ENCODE peak calls at places on chromosomes 11 and 22, in nine cellular contexts. One of them, this sample, is unnamed.
A peak's percentile ranks its signal among the peaks of the same experiment; 100 is the strongest.

GRCh38 chr11:78419327-78419726 is 1.7 kb upstream of the GAB2 start:
- DNase-seq in 8988T: no peak
- DNase-seq in Right ventricle myocardium superior: peak; percentile 51
- DNase-seq in HS-5: peak; percentile 92
- DNase-seq in kidney tubule cell: peak; percentile 78
- DNase-seq in stimulated activated CD4-positive, alpha-beta T cell treated with anti-CD3 and anti-CD28 coated beads, Interleukin-2, amount 100 ng/mL, for 48 hours: no peak
- DNase-seq in kidney: no peak
- DNase-seq in HTR-8/SVneo: peak; percentile 21
- DNase-seq in iPS DF 6.9: no peak
- DNase-seq in this sample: peak; percentile 50

GRCh38 chr11:15800121-15800800 is 556.1 kb downstream of the SOX6 start:
- DNase-seq in 8988T: no peak
- DNase-seq in Right ventricle myocardium superior: peak; percentile 68
- DNase-seq in HS-5: peak; percentile 55
- DNase-seq in kidney tubule cell: peak; percentile 87
- DNase-seq in stimulated activated CD4-positive, alpha-beta T cell treated with anti-CD3 and anti-CD28 coated beads, Interleukin-2, amount 100 ng/mL, for 48 hours: no peak
- DNase-seq in kidney: no peak
- DNase-seq in HTR-8/SVneo: no peak
- DNase-seq in iPS DF 6.9: no peak
- DNase-seq in this sample: peak; percentile 69

GRCh38 chr22:23938328-23939016 is 22.5 kb downstream of the GSTT2B start:
- DNase-seq in 8988T: no peak
- DNase-seq in Right ventricle myocardium superior: no peak
- DNase-seq in HS-5: no peak
- DNase-seq in kidney tubule cell: no peak
- DNase-seq in stimulated activated CD4-positive, alpha-beta T cell treated with anti-CD3 and anti-CD28 coated beads, Interleukin-2, amount 100 ng/mL, for 48 hours: no peak
- DNase-seq in kidney: no peak
- DNase-seq in HTR-8/SVneo: no peak
- DNase-seq in iPS DF 6.9: no peak
- DNase-seq in this sample: no peak

GRCh38 chr11:93039841-93040240 is 70.4 kb downstream of the MTNR1B start:
- DNase-seq in 8988T: no peak
- DNase-seq in Right ventricle myocardium superior: no peak
- DNase-seq in HS-5: no peak
- DNase-seq in kidney tubule cell: no peak
- DNase-seq in stimulated activated CD4-positive, alpha-beta T cell treated with anti-CD3 and anti-CD28 coated beads, Interleukin-2, amount 100 ng/mL, for 48 hours: no peak
- DNase-seq in kidney: no peak
- DNase-seq in HTR-8/SVneo: no peak
- DNase-seq in iPS DF 6.9: no peak
- DNase-seq in this sample: no peak

GRCh38 chr11:63813563-63814382 is 517 bp downstream of the SPINDOC start:
- DNase-seq in 8988T: peak; percentile 63
- DNase-seq in Right ventricle myocardium superior: peak; percentile 74
- DNase-seq in HS-5: no peak
- DNase-seq in kidney tubule cell: peak; percentile 47
- DNase-seq in stimulated activated CD4-positive, alpha-beta T cell treated with anti-CD3 and anti-CD28 coated beads, Interleukin-2, amount 100 ng/mL, for 48 hours: peak; percentile 23
- DNase-seq in kidney: peak; percentile 82
- DNase-seq in HTR-8/SVneo: peak; percentile 37
- DNase-seq in iPS DF 6.9: no peak
- DNase-seq in this sample: peak; percentile 72

GRCh38 chr11:118227865-118228785 is 3.3 kb upstream of the JAML start:
- DNase-seq in 8988T: no peak
- DNase-seq in Right ventricle myocardium superior: no peak
- DNase-seq in HS-5: no peak
- DNase-seq in kidney tubule cell: no peak
- DNase-seq in stimulated activated CD4-positive, alpha-beta T cell treated with anti-CD3 and anti-CD28 coated beads, Interleukin-2, amount 100 ng/mL, for 48 hours: no peak
- DNase-seq in kidney: no peak
- DNase-seq in HTR-8/SVneo: no peak
- DNase-seq in iPS DF 6.9: no peak
- DNase-seq in this sample: no peak

GRCh38 chr11:32071811-32072210 is 19.1 kb upstream of the RCN1 start:
- DNase-seq in 8988T: peak; percentile 39
- DNase-seq in Right ventricle myocardium superior: no peak
- DNase-seq in HS-5: no peak
- DNase-seq in kidney tubule cell: peak; percentile 67
- DNase-seq in stimulated activated CD4-positive, alpha-beta T cell treated with anti-CD3 and anti-CD28 coated beads, Interleukin-2, amount 100 ng/mL, for 48 hours: no peak
- DNase-seq in kidney: no peak
- DNase-seq in HTR-8/SVneo: peak; percentile 53
- DNase-seq in iPS DF 6.9: no peak
- DNase-seq in this sample: no peak

GRCh38 chr11:75112200-75112599 is 15.5 kb upstream of the OR2AT4 start:
- DNase-seq in 8988T: no peak
- DNase-seq in Right ventricle myocardium superior: no peak
- DNase-seq in HS-5: no peak
- DNase-seq in kidney tubule cell: no peak
- DNase-seq in stimulated activated CD4-positive, alpha-beta T cell treated with anti-CD3 and anti-CD28 coated beads, Interleukin-2, amount 100 ng/mL, for 48 hours: no peak
- DNase-seq in kidney: no peak
- DNase-seq in HTR-8/SVneo: no peak
- DNase-seq in iPS DF 6.9: no peak
- DNase-seq in this sample: no peak

GRCh38 chr11:34439521-34440258 is 956 bp downstream of the CAT start:
- DNase-seq in 8988T: no peak
- DNase-seq in Right ventricle myocardium superior: no peak
- DNase-seq in HS-5: no peak
- DNase-seq in kidney tubule cell: peak; percentile 19
- DNase-seq in stimulated activated CD4-positive, alpha-beta T cell treated with anti-CD3 and anti-CD28 coated beads, Interleukin-2, amount 100 ng/mL, for 48 hours: no peak
- DNase-seq in kidney: no peak
- DNase-seq in HTR-8/SVneo: no peak
- DNase-seq in iPS DF 6.9: no peak
- DNase-seq in this sample: no peak

GRCh38 chr11:46480909-46481308 is 89.3 kb upstream of the CHRM4 start:
- DNase-seq in 8988T: no peak
- DNase-seq in Right ventricle myocardium superior: no peak
- DNase-seq in HS-5: no peak
- DNase-seq in kidney tubule cell: no peak
- DNase-seq in stimulated activated CD4-positive, alpha-beta T cell treated with anti-CD3 and anti-CD28 coated beads, Interleukin-2, amount 100 ng/mL, for 48 hours: no peak
- DNase-seq in kidney: no peak
- DNase-seq in HTR-8/SVneo: no peak
- DNase-seq in iPS DF 6.9: no peak
- DNase-seq in this sample: no peak

GRCh38 chr11:113994077-113994954 is 19.4 kb downstream of the HTR3A start:
- DNase-seq in 8988T: peak; percentile 52
- DNase-seq in Right ventricle myocardium superior: no peak
- DNase-seq in HS-5: no peak
- DNase-seq in kidney tubule cell: no peak
- DNase-seq in stimulated activated CD4-positive, alpha-beta T cell treated with anti-CD3 and anti-CD28 coated beads, Interleukin-2, amount 100 ng/mL, for 48 hours: peak; percentile 34
- DNase-seq in kidney: no peak
- DNase-seq in HTR-8/SVneo: no peak
- DNase-seq in iPS DF 6.9: no peak
- DNase-seq in this sample: no peak

GRCh38 chr11:64264371-64264852 is 13.1 kb downstream of the PLCB3 start:
- DNase-seq in 8988T: no peak
- DNase-seq in Right ventricle myocardium superior: no peak
- DNase-seq in HS-5: no peak
- DNase-seq in kidney tubule cell: no peak
- DNase-seq in stimulated activated CD4-positive, alpha-beta T cell treated with anti-CD3 and anti-CD28 coated beads, Interleukin-2, amount 100 ng/mL, for 48 hours: no peak
- DNase-seq in kidney: no peak
- DNase-seq in HTR-8/SVneo: no peak
- DNase-seq in iPS DF 6.9: no peak
- DNase-seq in this sample: no peak

GRCh38 chr11:125375146-125375545 is 120.9 kb downstream of the FEZ1 start:
- DNase-seq in 8988T: no peak
- DNase-seq in Right ventricle myocardium superior: no peak
- DNase-seq in HS-5: no peak
- DNase-seq in kidney tubule cell: peak; percentile 17
- DNase-seq in stimulated activated CD4-positive, alpha-beta T cell treated with anti-CD3 and anti-CD28 coated beads, Interleukin-2, amount 100 ng/mL, for 48 hours: no peak
- DNase-seq in kidney: no peak
- DNase-seq in HTR-8/SVneo: no peak
- DNase-seq in iPS DF 6.9: no peak
- DNase-seq in this sample: no peak

GRCh38 chr11:110431212-110432073 is 1.7 kb downstream of the FDX1 start:
- DNase-seq in 8988T: no peak
- DNase-seq in Right ventricle myocardium superior: no peak
- DNase-seq in HS-5: no peak
- DNase-seq in kidney tubule cell: no peak
- DNase-seq in stimulated activated CD4-positive, alpha-beta T cell treated with anti-CD3 and anti-CD28 coated beads, Interleukin-2, amount 100 ng/mL, for 48 hours: no peak
- DNase-seq in kidney: no peak
- DNase-seq in HTR-8/SVneo: no peak
- DNase-seq in iPS DF 6.9: no peak
- DNase-seq in this sample: no peak

GRCh38 chr11:94749367-94749766 is 18.8 kb upstream of the AMOTL1 start:
- DNase-seq in 8988T: no peak
- DNase-seq in Right ventricle myocardium superior: no peak
- DNase-seq in HS-5: no peak
- DNase-seq in kidney tubule cell: peak; percentile 58
- DNase-seq in stimulated activated CD4-positive, alpha-beta T cell treated with anti-CD3 and anti-CD28 coated beads, Interleukin-2, amount 100 ng/mL, for 48 hours: no peak
- DNase-seq in kidney: no peak
- DNase-seq in HTR-8/SVneo: no peak
- DNase-seq in iPS DF 6.9: no peak
- DNase-seq in this sample: no peak

GRCh38 chr11:132106336-132106982 is 736.0 kb downstream of the NTM start:
- DNase-seq in 8988T: no peak
- DNase-seq in Right ventricle myocardium superior: no peak
- DNase-seq in HS-5: no peak
- DNase-seq in kidney tubule cell: no peak
- DNase-seq in stimulated activated CD4-positive, alpha-beta T cell treated with anti-CD3 and anti-CD28 coated beads, Interleukin-2, amount 100 ng/mL, for 48 hours: no peak
- DNase-seq in kidney: no peak
- DNase-seq in HTR-8/SVneo: no peak
- DNase-seq in iPS DF 6.9: no peak
- DNase-seq in this sample: no peak

GRCh38 chr11:27296406-27296994 is 66.5 kb downstream of the CCDC34 start:
- DNase-seq in 8988T: no peak
- DNase-seq in Right ventricle myocardium superior: no peak
- DNase-seq in HS-5: no peak
- DNase-seq in kidney tubule cell: peak; percentile 68
- DNase-seq in stimulated activated CD4-positive, alpha-beta T cell treated with anti-CD3 and anti-CD28 coated beads, Interleukin-2, amount 100 ng/mL, for 48 hours: no peak
- DNase-seq in kidney: no peak
- DNase-seq in HTR-8/SVneo: peak; percentile 46
- DNase-seq in iPS DF 6.9: no peak
- DNase-seq in this sample: no peak

GRCh38 chr11:111785076-111785475 is 18.9 kb upstream of the PPP2R1B start:
- DNase-seq in 8988T: no peak
- DNase-seq in Right ventricle myocardium superior: no peak
- DNase-seq in HS-5: no peak
- DNase-seq in kidney tubule cell: no peak
- DNase-seq in stimulated activated CD4-positive, alpha-beta T cell treated with anti-CD3 and anti-CD28 coated beads, Interleukin-2, amount 100 ng/mL, for 48 hours: no peak
- DNase-seq in kidney: no peak
- DNase-seq in HTR-8/SVneo: no peak
- DNase-seq in iPS DF 6.9: no peak
- DNase-seq in this sample: no peak

GRCh38 chr11:102608699-102609098 is 16.4 kb downstream of the MMP20 start:
- DNase-seq in 8988T: no peak
- DNase-seq in Right ventricle myocardium superior: no peak
- DNase-seq in HS-5: no peak
- DNase-seq in kidney tubule cell: no peak
- DNase-seq in stimulated activated CD4-positive, alpha-beta T cell treated with anti-CD3 and anti-CD28 coated beads, Interleukin-2, amount 100 ng/mL, for 48 hours: no peak
- DNase-seq in kidney: no peak
- DNase-seq in HTR-8/SVneo: no peak
- DNase-seq in iPS DF 6.9: no peak
- DNase-seq in this sample: no peak

GRCh38 chr22:26416670-26417270 is 12.3 kb upstream of the ASPHD2 start:
- DNase-seq in 8988T: no peak
- DNase-seq in Right ventricle myocardium superior: no peak
- DNase-seq in HS-5: peak; percentile 79
- DNase-seq in kidney tubule cell: peak; percentile 83
- DNase-seq in stimulated activated CD4-positive, alpha-beta T cell treated with anti-CD3 and anti-CD28 coated beads, Interleukin-2, amount 100 ng/mL, for 48 hours: no peak
- DNase-seq in kidney: no peak
- DNase-seq in HTR-8/SVneo: peak; percentile 67
- DNase-seq in iPS DF 6.9: no peak
- DNase-seq in this sample: no peak

GRCh38 chr11:117604349-117604995 is 192.5 kb downstream of the DSCAML1 start:
- DNase-seq in 8988T: no peak
- DNase-seq in Right ventricle myocardium superior: no peak
- DNase-seq in HS-5: no peak
- DNase-seq in kidney tubule cell: no peak
- DNase-seq in stimulated activated CD4-positive, alpha-beta T cell treated with anti-CD3 and anti-CD28 coated beads, Interleukin-2, amount 100 ng/mL, for 48 hours: no peak
- DNase-seq in kidney: no peak
- DNase-seq in HTR-8/SVneo: no peak
- DNase-seq in iPS DF 6.9: no peak
- DNase-seq in this sample: no peak

GRCh38 chr11:111206472-111206871 is 39.1 kb upstream of the POU2AF2 start:
- DNase-seq in 8988T: no peak
- DNase-seq in Right ventricle myocardium superior: no peak
- DNase-seq in HS-5: peak; percentile 63
- DNase-seq in kidney tubule cell: peak; percentile 6
- DNase-seq in stimulated activated CD4-positive, alpha-beta T cell treated with anti-CD3 and anti-CD28 coated beads, Interleukin-2, amount 100 ng/mL, for 48 hours: no peak
- DNase-seq in kidney: no peak
- DNase-seq in HTR-8/SVneo: no peak
- DNase-seq in iPS DF 6.9: no peak
- DNase-seq in this sample: no peak

GRCh38 chr11:112844530-112844929 is 116.7 kb upstream of the NCAM1 start:
- DNase-seq in 8988T: no peak
- DNase-seq in Right ventricle myocardium superior: no peak
- DNase-seq in HS-5: no peak
- DNase-seq in kidney tubule cell: no peak
- DNase-seq in stimulated activated CD4-positive, alpha-beta T cell treated with anti-CD3 and anti-CD28 coated beads, Interleukin-2, amount 100 ng/mL, for 48 hours: no peak
- DNase-seq in kidney: no peak
- DNase-seq in HTR-8/SVneo: no peak
- DNase-seq in iPS DF 6.9: no peak
- DNase-seq in this sample: no peak

GRCh38 chr11:119513141-119513805 is 90.3 kb upstream of the THY1 start:
- DNase-seq in 8988T: no peak
- DNase-seq in Right ventricle myocardium superior: no peak
- DNase-seq in HS-5: no peak
- DNase-seq in kidney tubule cell: no peak
- DNase-seq in stimulated activated CD4-positive, alpha-beta T cell treated with anti-CD3 and anti-CD28 coated beads, Interleukin-2, amount 100 ng/mL, for 48 hours: no peak
- DNase-seq in kidney: no peak
- DNase-seq in HTR-8/SVneo: no peak
- DNase-seq in iPS DF 6.9: no peak
- DNase-seq in this sample: no peak

GRCh38 chr11:96102664-96103068 is 178.8 kb upstream of the MTMR2 start:
- DNase-seq in 8988T: no peak
- DNase-seq in Right ventricle myocardium superior: no peak
- DNase-seq in HS-5: peak; percentile 44
- DNase-seq in kidney tubule cell: peak; percentile 29
- DNase-seq in stimulated activated CD4-positive, alpha-beta T cell treated with anti-CD3 and anti-CD28 coated beads, Interleukin-2, amount 100 ng/mL, for 48 hours: no peak
- DNase-seq in kidney: no peak
- DNase-seq in HTR-8/SVneo: peak; percentile 35
- DNase-seq in iPS DF 6.9: no peak
- DNase-seq in this sample: no peak